ENCODE peak calls at places on chromosomes 5 and 9, in seven cellular contexts. C, H, O, M, A, B and E are unnamed samples.

GRCh38 chr5:85278193-85278592 is 893.5 kb upstream of the EDIL3 start:
- DNase-seq in C (no peak), H (no peak), O (no peak), M (no peak), A (no peak), B (no peak), E (no peak)

GRCh38 chr5:143405747-143406098 is 2.2 kb upstream of the NR3C1 start:
- DNase-seq in C (no peak), H (no peak), O (no peak), M (no peak), A (no peak), B (no peak), E (no peak)

GRCh38 chr9:22742401-22742800 is 295.8 kb downstream of the DMRTA1 start:
- DNase-seq in C (no peak), H (no peak), O (no peak), M (no peak), A (no peak), B (no peak), E (no peak)

GRCh38 chr9:86082870-86083269 is 16.5 kb downstream of the GOLM1 start:
- DNase-seq in C (no peak), H (no peak), O (no peak), M (no peak), A (no peak), B (no peak), E (no peak)

GRCh38 chr5:159095218-159095617 is 4.5 kb downstream of the EBF1 start:
- DNase-seq in C (no peak), H (no peak), O (no peak), M (no peak), A (no peak), B (no peak), E (no peak)

GRCh38 chr9:14419302-14419937 is 105.5 kb upstream of the NFIB start:
- DNase-seq in C (no peak), H (no peak), O (no peak), M (no peak), A (no peak), B (no peak), E (no peak)

GRCh38 chr9:97598461-97599288 is 34.5 kb downstream of the TSTD2 start:
- DNase-seq in C (peak), H (peak), O (peak), M (peak), A (no peak), B (peak), E (peak)

GRCh38 chr5:201672-202071 is 10.4 kb downstream of the LRRC14B start:
- DNase-seq in C (no peak), H (no peak), O (no peak), M (no peak), A (no peak), B (no peak), E (no peak)

GRCh38 chr5:83522431-83522830 is 50.9 kb downstream of the VCAN start:
- DNase-seq in C (no peak), H (no peak), O (no peak), M (no peak), A (no peak), B (no peak), E (no peak)

GRCh38 chr9:77772641-77773040 is 124.5 kb upstream of the GNA14 start:
- DNase-seq in C (no peak), H (no peak), O (no peak), M (no peak), A (no peak), B (no peak), E (no peak)

GRCh38 chr9:97903168-97903567 is 19.1 kb downstream of the TRMO start:
- DNase-seq in C (no peak), H (no peak), O (no peak), M (no peak), A (no peak), B (no peak), E (no peak)

DNA sequence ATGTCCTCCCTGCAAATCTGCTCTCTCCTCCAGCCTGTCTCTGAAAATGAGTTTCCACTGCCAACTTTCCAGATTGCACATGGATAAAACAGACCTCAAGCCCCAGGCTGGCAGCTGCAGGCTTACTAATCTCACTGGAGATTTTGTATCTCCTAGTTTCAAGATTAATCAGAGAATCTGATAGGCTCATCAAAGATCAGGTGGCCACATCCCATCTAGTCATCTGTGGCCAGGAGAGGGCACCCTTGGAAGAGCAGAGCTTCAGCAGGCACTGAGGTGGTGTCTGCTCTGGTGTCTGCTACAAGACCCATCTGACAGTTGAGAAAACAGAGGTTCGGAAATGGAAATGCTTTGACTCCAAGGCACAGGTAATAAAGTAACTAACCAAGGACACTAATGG is 179.0 kb downstream of the MSX2 start:
- DNase-seq in C (no peak), H (no peak), O (no peak), M (no peak), A (no peak), B (no peak), E (no peak)
- TF ChIP-seq CTCF in C (no peak), H (no peak), O (no peak), M (no peak), A (no peak), B (no peak), E (no peak)

GRCh38 chr9:36763778-36764177 is 191.1 kb downstream of the MELK start:
- DNase-seq in C (no peak), H (no peak), O (no peak), M (no peak), A (no peak), B (no peak), E (no peak)

GRCh38 chr9:36764364-36765076 is 191.8 kb downstream of the MELK start:
- DNase-seq in C (no peak), H (no peak), O (no peak), M (no peak), A (no peak), B (no peak), E (no peak)

GRCh38 chr9:36765468-36766341 is 193.0 kb downstream of the MELK start:
- DNase-seq in C (peak), H (no peak), O (peak), M (peak), A (peak), B (peak), E (peak)

GRCh38 chr9:36762958-36763357 is 190.3 kb downstream of the MELK start:
- DNase-seq in C (no peak), H (no peak), O (no peak), M (no peak), A (no peak), B (no peak), E (no peak)

DNA sequence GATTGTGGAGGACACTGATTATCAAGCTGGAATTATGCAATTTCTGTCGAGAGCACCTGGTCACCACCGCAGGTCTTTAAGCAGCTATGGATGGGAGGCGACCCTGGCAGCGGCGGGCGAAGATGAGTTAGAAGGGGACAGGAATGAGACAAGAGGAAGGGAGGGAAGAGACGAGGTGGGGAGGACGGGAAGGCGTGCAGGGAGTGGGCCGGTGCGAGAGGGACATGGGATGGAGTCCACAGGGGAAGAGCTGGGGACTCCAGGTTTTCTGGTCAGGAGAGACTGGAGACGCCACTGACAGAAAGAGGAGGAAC is 192.3 kb downstream of the MELK start:
- DNase-seq in C (no peak), H (no peak), O (peak), M (no peak), A (no peak), B (no peak), E (no peak)
- H3K4me3 ChIP-seq in C (no peak), H (no peak), O (peak), M (no peak), A (no peak), B (no peak), E (no peak)

DNA sequence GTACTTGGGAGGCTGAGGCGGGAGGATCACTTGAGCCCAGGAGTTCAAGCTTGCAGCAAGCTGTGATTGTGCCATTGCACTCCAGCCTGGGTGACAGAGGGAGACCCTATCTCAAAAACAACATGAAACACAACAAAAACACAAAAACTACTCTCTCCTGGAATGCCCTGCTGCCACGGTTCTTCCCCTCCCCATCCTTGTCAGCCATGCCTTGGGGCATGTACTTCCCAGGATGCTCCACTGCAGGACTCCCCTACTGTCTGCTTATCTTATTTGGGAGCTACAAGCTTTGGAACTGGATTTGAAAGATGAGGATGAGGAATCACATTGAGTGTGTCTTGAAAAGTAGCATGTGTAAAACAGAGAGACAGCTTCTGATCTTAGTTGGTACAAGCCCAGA is 40.1 kb upstream of the KIAA1958 start:
- DNase-seq in C (no peak), H (no peak), O (no peak), M (no peak), A (no peak), B (no peak), E (no peak)
- TF ChIP-seq CTCF in C (no peak), H (no peak), O (no peak), M (no peak), A (no peak), B (no peak), E (no peak)

GRCh38 chr9:123640792-123641222 is 284.8 kb downstream of the CRB2 start:
- DNase-seq in C (no peak), H (no peak), O (no peak), M (no peak), A (no peak), B (no peak), E (no peak)
- H3K4me3 ChIP-seq in C (no peak), H (no peak), O (no peak), M (no peak), A (no peak), B (no peak), E (no peak)

GRCh38 chr9:80650964-80651555 is 1038.3 kb downstream of the TLE1 start:
- DNase-seq in C (peak), H (no peak), O (no peak), M (no peak), A (no peak), B (no peak), E (peak)

GRCh38 chr9:80649496-80649895 is 1039.9 kb downstream of the TLE1 start:
- DNase-seq in C (no peak), H (no peak), O (no peak), M (no peak), A (no peak), B (no peak), E (no peak)

GRCh38 chr9:80646211-80646610 is 1043.1 kb downstream of the TLE1 start:
- DNase-seq in C (no peak), H (no peak), O (no peak), M (no peak), A (no peak), B (no peak), E (no peak)

GRCh38 chr9:80649001-80649420 is 1040.3 kb downstream of the TLE1 start:
- DNase-seq in C (peak), H (no peak), O (no peak), M (no peak), A (no peak), B (no peak), E (peak)

GRCh38 chr9:80648336-80648735 is 1041.0 kb downstream of the TLE1 start:
- DNase-seq in C (peak), H (no peak), O (no peak), M (no peak), A (no peak), B (no peak), E (peak)
- TF ChIP-seq CTCF in C (no peak), H (no peak), O (no peak), M (no peak), A (no peak), B (no peak), E (no peak)

DNA sequence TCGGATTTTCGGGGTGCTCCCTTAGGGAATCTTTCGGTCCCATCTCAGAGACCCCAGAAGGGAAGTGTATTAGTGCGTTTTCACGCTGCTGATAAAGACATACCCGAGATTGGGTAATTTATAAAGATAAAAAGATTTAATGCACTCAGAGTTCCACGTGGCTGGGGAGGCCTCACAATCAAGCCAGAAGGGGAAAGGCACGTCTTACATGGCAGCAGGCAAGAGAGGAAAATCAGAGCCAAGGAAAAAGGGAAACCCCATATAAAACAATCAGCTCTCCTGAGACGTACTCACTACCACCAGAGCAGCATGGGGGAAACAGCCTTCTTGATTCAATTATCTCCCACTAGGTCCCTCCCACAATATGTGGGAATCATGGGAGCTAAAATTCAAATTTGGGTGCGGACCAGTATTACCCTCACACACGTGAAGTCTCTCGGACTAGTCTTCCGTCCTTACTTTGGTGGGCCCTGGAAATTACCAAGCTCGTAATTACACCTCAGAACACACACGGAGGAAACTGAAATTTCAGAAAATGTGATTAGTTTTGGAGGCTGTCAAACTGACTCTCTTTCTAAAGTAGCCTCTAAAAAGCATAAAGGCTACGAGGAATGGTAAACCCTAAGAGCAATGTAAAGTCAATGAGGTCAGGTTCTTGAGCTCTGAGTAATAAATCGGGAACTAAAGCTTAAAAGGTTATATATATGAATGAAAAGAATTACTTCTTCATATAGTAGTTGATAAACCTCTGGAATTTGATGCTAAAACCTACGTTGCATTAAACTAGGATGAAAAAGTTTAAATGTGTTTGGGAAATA is 699 bp upstream of the FEM1C start:
- DNase-seq in C (no peak), H (no peak), O (no peak), M (no peak), A (no peak), B (no peak), E (no peak)
- H3K4me3 ChIP-seq in C (peak), H (peak), O (peak), M (peak), A (peak), B (peak), E (peak)

GRCh38 chr5:73172893-73173292 is at the start of gene TMEM174:
- DNase-seq in C (no peak), H (no peak), O (no peak), M (no peak), A (no peak), B (no peak), E (no peak)

GRCh38 chr5:73171495-73171894 is 1.5 kb upstream of the TMEM174 start:
- DNase-seq in C (no peak), H (no peak), O (no peak), M (no peak), A (no peak), B (no peak), E (no peak)

GRCh38 chr5:73176250-73176649 is 3.3 kb downstream of the TMEM174 start:
- DNase-seq in C (no peak), H (no peak), O (no peak), M (no peak), A (no peak), B (no peak), E (no peak)

GRCh38 chr5:73174100-73174815 is 1.3 kb downstream of the TMEM174 start:
- DNase-seq in C (no peak), H (no peak), O (no peak), M (no peak), A (no peak), B (no peak), E (no peak)

DNA sequence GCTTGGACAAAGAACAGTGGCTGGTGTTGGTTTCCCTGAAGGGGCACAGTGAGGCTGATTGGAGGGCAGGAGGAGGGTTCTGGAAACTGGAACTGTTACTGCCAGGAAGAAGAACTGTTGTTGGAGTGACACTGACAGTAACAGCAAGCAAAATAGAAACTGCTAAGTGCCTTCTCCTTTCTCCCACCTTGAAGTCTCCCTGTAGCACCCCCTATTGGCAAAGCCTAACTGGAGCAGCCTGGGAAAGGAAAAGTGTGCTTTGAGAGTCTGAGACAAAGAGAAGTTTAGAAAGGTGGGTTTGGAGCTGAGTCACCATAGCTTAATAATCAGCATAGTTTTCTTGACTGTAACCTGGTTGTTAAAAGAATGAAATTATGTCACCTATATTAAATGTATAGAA is 2.5 kb upstream of the TMEM174 start:
- DNase-seq in C (no peak), H (no peak), O (no peak), M (no peak), A (no peak), B (peak), E (peak)
- TF ChIP-seq CTCF in C (peak), H (peak), O (peak), M (peak), A (peak), B (peak), E (peak)

GRCh38 chr9:91712811-91713210 is 237.2 kb downstream of the ROR2 start:
- DNase-seq in C (no peak), H (no peak), O (peak), M (no peak), A (no peak), B (no peak), E (no peak)

GRCh38 chr9:91714020-91714721 is 235.9 kb downstream of the ROR2 start:
- DNase-seq in C (peak), H (no peak), O (peak), M (peak), A (peak), B (peak), E (peak)

GRCh38 chr9:91714874-91715615 is 235.0 kb downstream of the ROR2 start:
- DNase-seq in C (no peak), H (no peak), O (no peak), M (no peak), A (no peak), B (no peak), E (no peak)

GRCh38 chr9:91710148-91710547 is 239.9 kb downstream of the ROR2 start:
- DNase-seq in C (no peak), H (no peak), O (no peak), M (no peak), A (no peak), B (no peak), E (no peak)

GRCh38 chr9:91711755-91712591 is 238.1 kb downstream of the ROR2 start:
- DNase-seq in C (peak), H (no peak), O (no peak), M (no peak), A (no peak), B (no peak), E (peak)
- H3K4me3 ChIP-seq in C (no peak), H (no peak), O (no peak), M (no peak), A (no peak), B (no peak), E (no peak)